ENCODE peak calls at places on chromosomes 7 and 10, in eight cellular contexts. A is mesenteric fat pad; G is stomach; J is fibroblast of the conjunctiva; Y is H7; F is NCI-H2171 treated with DMSO at 0.1 percent for 48 hours; Z is activated T-cell treated with anti-CD3 and anti-CD28 coated beads, Interleukin-2, amount 50 U/mL, for 72 hours; Q is NCI-H1092. M is an unnamed sample.

GRCh38 chr10:97590082-97590747 is 694 bp downstream of the C10orf62 start:
- DNase-seq in A (no peak), G (no peak), J (no peak), Y (peak), F (no peak), Z (peak), Q (no peak), M (no peak)

GRCh38 chr10:17349009-17349349 is 105.4 kb downstream of the ST8SIA6 start:
- DNase-seq in A (no peak), G (no peak), J (no peak), Y (no peak), F (no peak), Z (no peak), Q (no peak), M (no peak)

GRCh38 chr7:157702311-157703023 is 365.7 kb downstream of the DNAJB6 start:
- DNase-seq in A (peak), G (peak), J (no peak), Y (peak), F (peak), Z (no peak), Q (no peak), M (no peak)

GRCh38 chr7:83161186-83161585 is 1.5 kb downstream of the PCLO start:
- DNase-seq in A (no peak), G (no peak), J (no peak), Y (no peak), F (no peak), Z (no peak), Q (no peak), M (no peak)

GRCh38 chr7:30923774-30924413 is 12.2 kb downstream of the AQP1 start:
- DNase-seq in A (peak), G (peak), J (no peak), Y (peak), F (no peak), Z (no peak), Q (no peak), M (no peak)

GRCh38 chr10:24184455-24184854 is 24.5 kb upstream of the KIAA1217 start:
- DNase-seq in A (no peak), G (no peak), J (no peak), Y (no peak), F (no peak), Z (no peak), Q (no peak), M (no peak)

GRCh38 chr7:29274156-29275017 is 79.8 kb downstream of the CHN2 start:
- DNase-seq in A (no peak), G (no peak), J (peak), Y (no peak), F (no peak), Z (no peak), Q (peak), M (no peak)

GRCh38 chr10:6347391-6347951 is 144.7 kb downstream of the PFKFB3 start:
- DNase-seq in A (no peak), G (no peak), J (no peak), Y (no peak), F (no peak), Z (peak), Q (no peak), M (peak)

GRCh38 chr10:27742926-27743735 is 2.5 kb downstream of the MKX start:
- DNase-seq in A (no peak), G (peak), J (no peak), Y (peak), F (no peak), Z (peak), Q (no peak), M (no peak)

GRCh38 chr7:15675379-15675778 is 11.1 kb downstream of the MEOX2 start:
- DNase-seq in A (no peak), G (no peak), J (no peak), Y (no peak), F (no peak), Z (no peak), Q (no peak), M (no peak)

GRCh38 chr7:16724344-16724743 is 29.2 kb upstream of the TSPAN13 start:
- DNase-seq in A (no peak), G (no peak), J (no peak), Y (no peak), F (no peak), Z (no peak), Q (no peak), M (no peak)

GRCh38 chr10:131770946-131771633 is 129.7 kb upstream of the PPP2R2D start:
- DNase-seq in A (peak), G (no peak), J (no peak), Y (no peak), F (no peak), Z (no peak), Q (no peak), M (no peak)

GRCh38 chr7:100493476-100494264 is 9.9 kb downstream of the NYAP1 start:
- DNase-seq in A (no peak), G (peak), J (no peak), Y (peak), F (peak), Z (peak), Q (no peak), M (peak)

GRCh38 chr10:74011762-74012161 is 13.8 kb downstream of the VCL start:
- DNase-seq in A (no peak), G (no peak), J (peak), Y (no peak), F (peak), Z (no peak), Q (no peak), M (no peak)

GRCh38 chr7:92955081-92955480 is 118.7 kb upstream of the CDK6 start:
- DNase-seq in A (no peak), G (no peak), J (no peak), Y (no peak), F (no peak), Z (peak), Q (no peak), M (no peak)

GRCh38 chr7:55178863-55179773 is 160.3 kb downstream of the EGFR start:
- DNase-seq in A (peak), G (no peak), J (no peak), Y (no peak), F (no peak), Z (no peak), Q (no peak), M (no peak)

GRCh38 chr10:15245530-15245929 is 77.0 kb upstream of the NMT2 start:
- DNase-seq in A (no peak), G (no peak), J (no peak), Y (no peak), F (no peak), Z (peak), Q (no peak), M (no peak)

GRCh38 chr7:116500071-116500853 is 724 bp downstream of the CAV2 start:
- DNase-seq in A (no peak), G (peak), J (no peak), Y (peak), F (no peak), Z (peak), Q (no peak), M (no peak)

GRCh38 chr7:50781371-50781770 is 1.3 kb downstream of the GRB10 start:
- DNase-seq in A (no peak), G (no peak), J (no peak), Y (peak), F (no peak), Z (peak), Q (no peak), M (no peak)

GRCh38 chr7:106448992-106449859 is 164.4 kb upstream of the NAMPT start:
- DNase-seq in A (no peak), G (no peak), J (no peak), Y (no peak), F (no peak), Z (no peak), Q (no peak), M (no peak)

GRCh38 chr10:27568196-27569175 is 64.4 kb downstream of the RAB18 start:
- DNase-seq in A (no peak), G (no peak), J (no peak), Y (no peak), F (no peak), Z (no peak), Q (no peak), M (no peak)

GRCh38 chr7:1924185-1924817 is 254.2 kb downstream of the ELFN1 start:
- DNase-seq in A (no peak), G (no peak), J (no peak), Y (no peak), F (no peak), Z (peak), Q (no peak), M (no peak)

GRCh38 chr7:101882595-101883564 is 65.5 kb downstream of the CUX1 start:
- DNase-seq in A (no peak), G (peak), J (peak), Y (no peak), F (peak), Z (no peak), Q (peak), M (no peak)

GRCh38 chr10:114328278-114328812 is 76.0 kb downstream of the AFAP1L2 start:
- DNase-seq in A (no peak), G (no peak), J (no peak), Y (no peak), F (no peak), Z (no peak), Q (no peak), M (no peak)